ENCODE peak calls at places on chromosome 22, in six cellular contexts. V, N, P, G, M and T are unnamed samples.

GRCh38 chr22:19721486-19722172 is 1.7 kb upstream of the GP1BB start:
- DNase-seq in M (no peak), P (no peak), G (no peak), N (no peak), V (no peak), T (no peak)

GRCh38 chr22:44710474-44711235 is 8.7 kb downstream of the PRR5 start:
- DNase-seq in P (peak), G (no peak), N (no peak), M (no peak), V (no peak), T (peak)

GRCh38 chr22:28980326-28980725 is 81.3 kb downstream of the C22orf31 start:
- DNase-seq in G (no peak), M (no peak), V (no peak), P (no peak), N (peak), T (no peak)

GRCh38 chr22:45781941-45782340 is 110.3 kb downstream of the ATXN10 start:
- DNase-seq in M (no peak), G (no peak), P (no peak), V (no peak), N (no peak), T (no peak)

GRCh38 chr22:48931452-48931851 is 896.2 kb downstream of the BRD1 start:
- DNase-seq in N (no peak), G (no peak), V (peak), P (peak), M (no peak), T (no peak)

GRCh38 chr22:48663297-48663696 is 1164.4 kb downstream of the BRD1 start:
- DNase-seq in M (no peak), N (no peak), G (no peak), V (no peak), P (no peak), T (no peak)

GRCh38 chr22:22684605-22685561 is 40.5 kb downstream of the GGTLC2 start:
- DNase-seq in M (peak), V (no peak), P (peak), N (peak), G (peak), T (peak)

GRCh38 chr22:17095538-17095937 is 10.7 kb downstream of the IL17RA start:
- DNase-seq in P (no peak), G (peak), N (no peak), V (no peak), M (no peak), T (no peak)

GRCh38 chr22:43398910-43399309 is 12.9 kb upstream of the MPPED1 start:
- DNase-seq in V (no peak), N (no peak), M (peak), P (no peak), G (no peak), T (no peak)

GRCh38 chr22:38246692-38247091 is 26.1 kb downstream of the TMEM184B start:
- DNase-seq in N (no peak), G (no peak), M (no peak), V (peak), P (no peak), T (no peak)

GRCh38 chr22:22030493-22031182 is 48.1 kb upstream of the TOP3B start:
- DNase-seq in G (peak), V (peak), M (no peak), N (no peak), P (no peak), T (peak)

GRCh38 chr22:26894766-26895485 is 237.5 kb downstream of the MIAT start:
- DNase-seq in M (no peak), N (peak), V (peak), G (peak), P (no peak), T (no peak)

GRCh38 chr22:45521178-45521577 is 18.5 kb downstream of the FBLN1 start:
- DNase-seq in M (no peak), N (no peak), P (no peak), G (no peak), V (no peak), T (no peak)

GRCh38 chr22:40237241-40237640 is 59.5 kb downstream of the TNRC6B start:
- DNase-seq in M (no peak), P (no peak), N (no peak), V (no peak), G (no peak), T (no peak)

GRCh38 chr22:26990503-26991189 is 333.3 kb downstream of the MIAT start:
- DNase-seq in G (no peak), V (no peak), N (no peak), M (no peak), P (no peak), T (no peak)

GRCh38 chr22:19149047-19149883 is 827 bp downstream of the GSC2 start:
- DNase-seq in V (no peak), P (no peak), M (peak), N (no peak), G (no peak), T (no peak)

GRCh38 chr22:36435516-36436415 is 45.7 kb downstream of the TXN2 start:
- DNase-seq in N (no peak), P (peak), G (peak), M (peak), V (no peak), T (peak)
- TF ChIP-seq CTCF in N (no peak), P (no peak), G (no peak), M (no peak), V (no peak), T (no peak)

GRCh38 chr22:41341012-41341411 is 39.7 kb downstream of the ZC3H7B start:
- DNase-seq in N (no peak), G (no peak), V (no peak), M (no peak), P (no peak), T (no peak)
- TF ChIP-seq CTCF in N (no peak), G (no peak), V (no peak), M (no peak), P (no peak), T (no peak)

GRCh38 chr22:25844601-25845000 is 102.6 kb downstream of the MYO18B start:
- DNase-seq in V (no peak), P (no peak), N (no peak), M (no peak), G (no peak), T (no peak)

GRCh38 chr22:25847451-25847850 is 105.5 kb downstream of the MYO18B start:
- DNase-seq in M (no peak), N (no peak), P (no peak), V (no peak), G (no peak), T (no peak)

GRCh38 chr22:25843660-25844275 is 101.8 kb downstream of the MYO18B start:
- DNase-seq in V (no peak), P (no peak), N (no peak), G (no peak), M (no peak), T (no peak)

GRCh38 chr22:25848954-25849353 is 107.0 kb downstream of the MYO18B start:
- DNase-seq in N (no peak), P (no peak), G (no peak), V (no peak), M (no peak), T (no peak)

DNA sequence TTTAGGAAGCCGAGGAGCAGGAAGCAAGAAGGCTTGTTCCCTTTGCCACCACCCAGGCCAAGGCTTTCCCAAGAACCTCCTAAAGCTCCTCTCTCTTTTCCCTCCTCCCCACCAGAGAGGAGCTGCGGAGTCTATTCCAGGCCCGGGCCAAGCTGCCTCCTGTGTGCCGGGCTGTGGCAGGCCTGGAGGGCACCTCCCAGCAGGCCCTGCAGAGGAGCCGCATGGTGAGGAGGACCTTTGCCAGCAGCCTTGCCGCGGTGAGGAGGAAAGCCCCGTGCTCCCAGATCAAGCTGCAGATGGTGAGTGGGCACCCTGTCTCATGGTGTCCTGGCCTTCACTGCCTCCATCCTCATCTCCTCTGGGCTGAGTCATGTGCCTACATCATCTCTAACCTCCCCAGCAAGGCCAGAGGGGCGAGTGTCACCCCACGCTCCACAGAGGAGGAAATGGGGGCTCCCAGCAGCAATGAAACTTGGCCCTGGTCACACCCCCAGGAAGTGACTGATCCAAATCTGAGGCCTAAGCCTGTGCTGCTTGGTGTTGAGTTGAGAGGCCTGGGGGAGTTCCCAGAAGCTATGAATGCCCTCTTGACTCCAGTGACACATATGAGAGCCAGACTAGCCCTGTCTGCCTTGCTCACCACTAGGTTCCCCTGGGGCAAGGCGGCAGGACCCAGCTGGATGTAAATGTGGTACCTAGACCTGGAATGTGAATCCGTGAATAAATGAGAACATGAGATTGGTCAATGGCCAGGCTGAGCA is 104.2 kb downstream of the MYO18B start:
- DNase-seq in V (no peak), N (no peak), P (no peak), M (no peak), G (no peak), T (no peak)
- TF ChIP-seq CTCF in V (no peak), N (no peak), P (no peak), M (no peak), G (no peak), T (no peak)

GRCh38 chr22:46996595-46997310 is 234.3 kb downstream of the TBC1D22A start:
- DNase-seq in P (no peak), V (no peak), M (no peak), N (peak), G (no peak), T (no peak)
- TF ChIP-seq CTCF in P (no peak), V (no peak), M (no peak), N (peak), G (peak), T (no peak)

DNA sequence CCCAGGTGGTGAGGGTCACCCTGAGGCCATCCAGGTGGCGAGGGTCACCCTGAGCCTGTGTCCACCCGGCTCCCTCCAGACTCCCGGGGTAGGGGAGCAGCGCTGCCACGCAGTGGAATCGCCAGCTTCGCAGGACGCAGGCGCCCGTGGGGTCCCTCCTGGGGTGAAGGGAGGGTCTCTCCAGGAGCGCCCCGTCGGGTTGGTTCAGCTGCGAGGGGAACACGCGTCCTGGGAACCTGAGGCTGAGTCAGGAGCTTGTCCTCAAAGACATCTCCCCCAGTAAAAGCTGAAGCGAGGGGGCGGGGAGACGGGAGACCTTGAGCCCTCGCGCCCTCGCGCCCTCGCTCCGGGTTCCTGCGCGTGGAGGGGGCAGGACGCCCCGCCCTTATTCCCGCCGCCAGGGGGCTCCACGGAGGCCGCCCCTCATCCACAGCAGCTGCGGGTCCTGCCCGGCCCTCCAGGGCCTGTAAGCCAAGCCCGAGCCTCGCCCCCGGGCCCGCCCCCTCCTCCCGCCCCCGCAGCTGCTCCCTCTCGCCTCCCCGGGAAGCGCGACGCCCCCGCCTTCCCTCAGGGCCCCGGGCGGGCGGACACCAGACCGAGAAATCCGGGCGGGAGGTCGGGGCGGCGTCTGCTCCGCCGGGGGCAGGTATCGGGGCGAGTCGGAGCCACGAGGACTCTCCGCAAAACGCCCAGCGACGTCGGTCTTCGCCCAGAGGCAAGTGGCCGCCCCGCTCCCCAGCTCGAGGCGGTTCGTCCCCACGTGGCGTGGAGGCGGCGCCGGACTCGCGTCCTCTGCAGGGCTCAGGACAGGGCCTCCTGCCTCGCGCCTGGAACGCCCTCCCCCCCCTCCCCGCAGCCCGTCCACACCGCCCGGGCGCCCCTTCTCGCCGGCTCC is 22.8 kb downstream of the PIM3 start:
- DNase-seq in P (no peak), M (peak), N (no peak), V (no peak), G (no peak), T (no peak)
- TF ChIP-seq CTCF in P (peak), M (peak), N (peak), V (no peak), G (peak), T (no peak)